ENCODE peak calls at places on chromosomes 4 and X, in five cellular contexts. U, V, P, E and Y are unnamed samples.

GRCh38 chrX:129346574-129346973 is 176.7 kb downstream of the SMARCA1 start:
- DNase-seq in U (no peak), V (no peak), P (no peak), E (no peak), Y (no peak)

GRCh38 chrX:46927718-46928117 is 15.5 kb downstream of the JADE3 start:
- DNase-seq in U (no peak), V (no peak), P (no peak), E (no peak), Y (no peak)

GRCh38 chr4:175562537-175562936 is 249.5 kb downstream of the GPM6A start:
- DNase-seq in U (no peak), V (no peak), P (no peak), E (no peak), Y (no peak)

GRCh38 chrX:120477453-120477852 is 8.4 kb upstream of the LAMP2 start:
- DNase-seq in U (no peak), V (no peak), P (no peak), E (no peak), Y (no peak)

GRCh38 chr4:137664055-137664405 is 131.7 kb upstream of the PCDH18 start:
- DNase-seq in U (no peak), V (no peak), P (no peak), E (no peak), Y (no peak)

GRCh38 chr4:31148990-31149389 is 428.8 kb downstream of the PCDH7 start:
- DNase-seq in U (no peak), V (no peak), P (no peak), E (no peak), Y (no peak)

GRCh38 chr4:99156992-99157391 is 12.9 kb upstream of the ADH4 start:
- DNase-seq in U (no peak), V (peak), P (no peak), E (no peak), Y (no peak)

GRCh38 chr4:139514382-139515059 is 41.5 kb downstream of the SETD7 start:
- DNase-seq in U (no peak), V (no peak), P (no peak), E (no peak), Y (no peak)

GRCh38 chrX:135737361-135738071 is 24.1 kb downstream of the CT45A1 start:
- DNase-seq in U (no peak), V (no peak), P (no peak), E (no peak), Y (no peak)

GRCh38 chrX:39253551-39253950 is 452.3 kb downstream of the MID1IP1 start:
- DNase-seq in U (no peak), V (no peak), P (no peak), E (no peak), Y (no peak)

GRCh38 chr4:89158884-89159503 is 47.7 kb downstream of the TIGD2 start:
- DNase-seq in U (no peak), V (no peak), P (no peak), E (no peak), Y (no peak)

GRCh38 chr4:117549624-117550023 is 464.2 kb upstream of the TRAM1L1 start:
- DNase-seq in U (no peak), V (no peak), P (no peak), E (no peak), Y (no peak)

GRCh38 chr4:27057053-27057452 is 196.4 kb downstream of the STIM2 start:
- DNase-seq in U (no peak), V (no peak), P (no peak), E (no peak), Y (no peak)

GRCh38 chrX:136816970-136817369 is 36.2 kb upstream of the ARHGEF6 start:
- DNase-seq in U (no peak), V (no peak), P (no peak), E (no peak), Y (no peak)

GRCh38 chr4:143420227-143420626 is 83.6 kb downstream of the GAB1 start:
- DNase-seq in U (no peak), V (no peak), P (no peak), E (no peak), Y (no peak)

GRCh38 chr4:166941629-166942028 is 292.7 kb downstream of the SPOCK3 start:
- DNase-seq in U (no peak), V (no peak), P (no peak), E (no peak), Y (peak)

GRCh38 chr4:105352826-105353225 is 121.0 kb downstream of the PPA2 start:
- DNase-seq in U (no peak), V (no peak), P (no peak), E (no peak), Y (peak)

GRCh38 chrX:66728818-66729271 is 90.0 kb upstream of the EDA2R start:
- DNase-seq in U (peak), V (peak), P (peak), E (peak), Y (peak)

GRCh38 chr4:77146426-77147399 is 10.3 kb upstream of the CCNG2 start:
- DNase-seq in U (no peak), V (no peak), P (no peak), E (no peak), Y (no peak)

GRCh38 chr4:7226993-7227392 is 34.7 kb downstream of the SORCS2 start:
- DNase-seq in U (peak), V (no peak), P (no peak), E (no peak), Y (no peak)

GRCh38 chr4:7232061-7232616 is 39.8 kb downstream of the SORCS2 start:
- DNase-seq in U (no peak), V (no peak), P (no peak), E (no peak), Y (no peak)

GRCh38 chr4:7226464-7226863 is 34.1 kb downstream of the SORCS2 start:
- DNase-seq in U (no peak), V (no peak), P (no peak), E (no peak), Y (no peak)

GRCh38 chr4:7224878-7225533 is 32.7 kb downstream of the SORCS2 start:
- DNase-seq in U (no peak), V (no peak), P (no peak), E (no peak), Y (no peak)

DNA sequence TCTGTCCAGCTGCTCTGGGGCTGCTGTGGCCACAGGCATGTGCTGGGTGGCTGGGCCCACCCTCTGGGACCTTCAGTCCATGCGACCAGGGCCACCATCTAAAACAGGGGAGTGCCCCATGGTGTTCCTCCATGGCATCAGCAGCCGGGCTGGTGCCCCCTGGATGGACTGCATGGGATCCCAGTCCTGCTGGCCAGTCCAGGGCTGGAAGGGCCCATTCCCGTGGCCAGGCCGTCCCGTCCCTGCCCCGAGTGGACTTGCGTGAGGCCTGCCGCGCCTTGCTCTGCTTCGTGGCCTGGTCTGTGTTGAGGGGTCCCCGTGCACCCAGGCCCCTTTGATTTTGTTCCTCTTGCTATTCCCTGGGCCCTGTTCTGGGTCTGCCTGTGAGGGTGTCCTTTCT is 36.4 kb downstream of the SORCS2 start:
- DNase-seq in U (no peak), V (no peak), P (no peak), E (no peak), Y (no peak)
- TF ChIP-seq POLR2A in U (no peak), V (no peak), P (no peak), E (no peak), Y (no peak)

DNA sequence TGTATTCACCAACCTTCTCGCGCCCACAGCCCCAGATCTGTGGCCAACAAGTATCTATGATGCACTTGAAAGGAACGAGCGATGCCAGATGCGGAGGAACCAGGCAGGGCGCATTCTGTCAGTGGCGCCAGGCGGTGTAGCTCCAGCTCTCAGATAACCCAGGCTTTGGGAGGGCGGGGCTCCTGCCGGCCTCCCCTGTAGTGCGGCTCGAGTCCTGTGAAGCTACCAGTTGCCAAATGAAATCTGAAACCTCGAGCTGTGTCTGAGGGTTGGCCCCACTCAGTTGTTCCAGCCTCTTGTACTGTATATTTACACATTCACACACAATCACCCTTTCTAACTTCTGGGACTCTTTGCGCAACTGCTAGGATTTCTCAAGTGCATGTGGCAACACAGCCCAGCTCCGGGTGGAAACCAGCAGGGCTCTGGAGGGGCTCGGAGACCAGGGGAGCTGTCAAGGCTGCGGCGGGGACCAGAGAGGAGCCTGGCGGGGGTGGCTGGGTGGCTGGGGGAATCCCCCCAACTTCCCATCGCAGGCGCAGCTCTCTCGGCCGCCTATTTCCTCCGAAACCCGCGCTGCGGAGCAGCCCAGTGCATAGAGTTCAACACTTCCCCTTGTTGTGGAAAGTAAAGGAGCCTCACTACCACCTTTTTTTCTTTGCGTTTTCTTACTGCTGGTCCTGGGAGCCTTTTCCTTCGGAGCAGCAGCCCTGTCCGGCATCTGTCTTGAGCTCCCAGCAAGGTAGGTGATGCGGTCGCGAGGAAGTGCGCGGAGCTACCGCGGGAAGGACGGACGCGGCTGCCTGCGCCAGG is at the start of gene ARHGAP24:
- DNase-seq in U (peak), V (peak), P (peak), E (peak), Y (peak)
- TF ChIP-seq POLR2A in U (no peak), V (no peak), P (no peak), E (no peak), Y (no peak)

DNA sequence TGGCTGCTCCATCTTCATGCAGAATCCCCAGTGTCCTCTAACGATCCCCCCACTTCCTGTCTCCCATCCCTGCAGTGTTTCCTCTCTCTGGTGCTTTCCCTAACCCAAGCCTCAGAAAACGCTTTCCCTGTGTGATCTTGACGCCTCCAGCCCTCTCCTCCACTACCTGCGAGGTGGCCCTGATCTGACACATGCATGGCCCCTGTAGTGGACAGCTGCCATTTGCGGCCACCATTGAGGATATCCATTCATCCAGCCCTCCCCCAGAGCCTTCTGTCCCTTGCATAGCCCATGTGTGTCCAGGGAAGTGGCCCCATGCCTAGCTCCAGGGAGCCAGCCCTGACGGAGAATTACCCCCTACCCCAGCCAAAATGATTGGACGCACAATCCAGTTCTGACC is 3.1 kb downstream of the UBL4A start:
- DNase-seq in U (no peak), V (no peak), P (no peak), E (no peak), Y (no peak)
- TF ChIP-seq POLR2A in U (no peak), V (no peak), P (no peak), E (no peak), Y (no peak)

GRCh38 chrX:115189646-115190635 is 731 bp downstream of the RBMXL3 start:
- DNase-seq in U (peak), V (no peak), P (no peak), E (no peak), Y (no peak)

GRCh38 chrX:115190636-115191489 is 1.7 kb downstream of the RBMXL3 start:
- DNase-seq in U (no peak), V (no peak), P (no peak), E (no peak), Y (no peak)

GRCh38 chrX:115191490-115192243 is 2.5 kb downstream of the RBMXL3 start:
- DNase-seq in U (no peak), V (no peak), P (no peak), E (no peak), Y (no peak)

GRCh38 chrX:115189110-115189509 is at the start of gene RBMXL3:
- DNase-seq in U (peak), V (no peak), P (no peak), E (no peak), Y (no peak)

DNA sequence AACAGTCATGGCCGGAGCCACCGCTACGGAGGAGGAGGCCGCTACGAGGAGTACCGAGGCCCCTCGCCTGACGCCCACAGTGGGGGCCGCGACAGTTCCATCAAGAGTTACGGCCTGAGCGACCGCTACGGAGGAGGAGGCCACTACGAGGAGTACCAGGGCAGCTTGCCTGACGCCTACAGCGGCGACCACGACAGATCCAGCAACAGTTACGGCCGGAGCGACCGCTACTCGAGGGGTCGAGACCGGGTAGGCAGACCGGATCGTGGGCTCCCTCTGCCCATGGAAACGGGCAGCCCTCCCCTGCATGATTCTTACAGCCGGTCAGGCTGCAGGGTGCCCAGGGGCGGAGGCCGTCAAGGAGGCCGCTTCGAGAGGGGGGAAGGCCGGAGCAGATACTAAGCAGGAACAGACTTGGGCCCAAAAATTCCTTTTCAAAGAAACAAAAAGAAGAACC is 3.1 kb downstream of the RBMXL3 start:
- DNase-seq in U (no peak), V (no peak), P (no peak), E (no peak), Y (no peak)
- TF ChIP-seq POLR2A in U (no peak), V (no peak), P (no peak), E (no peak), Y (no peak)

DNA sequence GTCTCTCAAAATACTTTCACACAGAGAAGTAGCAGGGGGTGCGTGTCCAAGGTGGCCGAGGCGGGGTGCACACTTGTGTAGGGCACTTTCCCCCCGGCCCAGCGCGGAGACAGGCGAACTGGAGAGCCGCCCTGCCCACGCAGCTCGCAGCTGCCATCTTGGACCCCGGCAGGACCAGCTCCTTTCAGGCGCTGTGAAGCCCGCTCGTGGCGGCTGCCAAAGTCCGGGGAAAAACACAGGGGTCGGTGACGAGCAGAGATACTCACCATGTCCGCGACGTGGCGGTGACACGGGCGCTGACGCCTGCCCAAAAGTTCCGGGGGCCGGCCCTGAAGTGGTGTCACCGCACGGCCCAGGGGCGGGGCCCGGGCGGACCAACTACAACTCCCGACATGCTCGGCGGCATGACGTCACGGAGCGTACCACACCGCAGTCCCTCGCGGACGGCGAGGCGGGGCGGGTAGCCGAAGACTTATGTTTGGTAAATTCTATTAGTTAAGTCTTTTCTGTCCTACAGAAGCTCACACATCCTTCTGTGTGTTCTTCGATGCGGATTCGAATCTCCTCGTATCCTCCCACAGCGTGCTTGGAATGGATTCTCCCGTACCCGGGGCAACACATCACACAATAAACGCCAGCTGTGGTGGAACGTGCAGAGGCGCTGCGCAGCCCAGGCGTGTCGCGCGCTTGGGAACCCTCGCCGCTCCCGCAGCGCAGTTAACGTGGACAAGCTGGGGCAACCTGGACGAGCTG is at the start of gene UFSP2:
- DNase-seq in U (peak), V (peak), P (peak), E (peak), Y (peak)
- TF ChIP-seq POLR2A in U (peak), V (peak), P (peak), E (peak), Y (peak)

GRCh38 chr4:182339246-182339645 is 96.0 kb downstream of the TENM3 start:
- DNase-seq in U (no peak), V (no peak), P (no peak), E (no peak), Y (no peak)
- TF ChIP-seq POLR2A in U (no peak), V (no peak), P (no peak), E (no peak), Y (no peak)

GRCh38 chr4:10160280-10160856 is 43.8 kb upstream of the WDR1 start:
- DNase-seq in U (no peak), V (no peak), P (no peak), E (no peak), Y (no peak)
- TF ChIP-seq POLR2A in U (no peak), V (no peak), P (no peak), E (no peak), Y (no peak)